ENCODE peak calls at places on chromosomes 2 and 18, in four cellular contexts. Z, X, Y and A are unnamed samples.

GRCh38 chr2:32750880-32751279 is 123.0 kb downstream of the TTC27 start:
- DNase-seq in X (no peak), Y (no peak), Z (no peak), A (no peak)

GRCh38 chr2:209141142-209141541 is 282.7 kb upstream of the MAP2 start:
- DNase-seq in Z (no peak), Y (no peak), X (no peak), A (no peak)

GRCh38 chr18:27952741-27953140 is 224.2 kb downstream of the CDH2 start:
- DNase-seq in Z (no peak), X (peak), Y (no peak), A (no peak)

GRCh38 chr2:102355526-102356380 is at the start of gene IL18R1:
- DNase-seq in Y (peak), Z (peak), X (peak), A (peak)

GRCh38 chr2:7467782-7468447 is 550.7 kb downstream of the RNF144A start:
- DNase-seq in Y (no peak), Z (no peak), X (no peak), A (no peak)

GRCh38 chr2:240602266-240603050 is 15.9 kb downstream of the CAPN10 start:
- DNase-seq in X (no peak), Z (no peak), Y (no peak), A (no peak)

GRCh38 chr2:892892-893291 is 57.8 kb upstream of the SNTG2 start:
- DNase-seq in X (no peak), Z (no peak), Y (no peak), A (no peak)

GRCh38 chr18:76875390-76876330 is 53.3 kb downstream of the ZNF236 start:
- DNase-seq in Y (no peak), Z (peak), X (peak), A (peak)

GRCh38 chr18:58733866-58734265 is 62.6 kb downstream of the MALT1 start:
- DNase-seq in Z (no peak), Y (no peak), X (no peak), A (no peak)

GRCh38 chr18:26655614-26656400 is 107.5 kb upstream of the KCTD1 start:
- DNase-seq in Y (no peak), Z (no peak), X (no peak), A (peak)

GRCh38 chr2:31379747-31380146 is 34.8 kb downstream of the XDH start:
- DNase-seq in Z (no peak), X (no peak), Y (no peak), A (no peak)

GRCh38 chr18:3171631-3172030 is 48.1 kb downstream of the MYOM1 start:
- DNase-seq in Z (no peak), X (no peak), Y (no peak), A (no peak)

GRCh38 chr2:208399201-208399600 is 7.4 kb upstream of the PTH2R start:
- DNase-seq in Y (no peak), Z (no peak), X (no peak), A (no peak)

GRCh38 chr2:159921752-159922404 is 123.9 kb upstream of the CD302 start:
- DNase-seq in Y (no peak), Z (peak), X (peak), A (peak)

GRCh38 chr2:217790195-217790594 is 212.6 kb downstream of the TNS1 start:
- DNase-seq in Y (no peak), Z (no peak), X (peak), A (no peak)

GRCh38 chr2:161273038-161273760 is 35.0 kb upstream of the PSMD14 start:
- DNase-seq in Z (peak), X (peak), Y (peak), A (peak)

GRCh38 chr2:3575534-3576324 is 669 bp downstream of the RPS7 start:
- DNase-seq in Z (peak), X (no peak), Y (no peak), A (no peak)

GRCh38 chr18:44214396-44214795 is 466.3 kb upstream of the SETBP1 start:
- DNase-seq in Z (no peak), Y (no peak), X (no peak), A (no peak)

GRCh38 chr2:227788556-227788955 is 25.1 kb upstream of the CCL20 start:
- DNase-seq in X (no peak), Y (no peak), Z (no peak), A (no peak)

GRCh38 chr2:142682528-142682927 is 194.9 kb upstream of the KYNU start:
- DNase-seq in Z (no peak), Y (no peak), X (peak), A (no peak)

GRCh38 chr2:197704434-197705142 is 581 bp upstream of the MARS2 start:
- DNase-seq in Y (peak), Z (no peak), X (no peak), A (no peak)

GRCh38 chr2:37274354-37274965 is 43.0 kb downstream of the NDUFAF7 start:
- DNase-seq in Y (no peak), X (no peak), Z (no peak), A (no peak)

GRCh38 chr2:208407667-208408066 is 1.1 kb downstream of the PTH2R start:
- DNase-seq in X (peak), Y (no peak), Z (peak), A (peak)

GRCh38 chr2:107334311-107334710 is 448.3 kb upstream of the ST6GAL2 start:
- DNase-seq in X (no peak), Z (no peak), Y (no peak), A (no peak)

GRCh38 chr2:20018576-20019152 is 6.2 kb upstream of the MATN3 start:
- DNase-seq in Z (no peak), X (no peak), Y (no peak), A (no peak)

GRCh38 chr2:20012282-20013060 is at the start of gene MATN3:
- DNase-seq in Z (peak), X (peak), Y (no peak), A (peak)

GRCh38 chr2:20013061-20013721 is 723 bp upstream of the MATN3 start:
- DNase-seq in Y (no peak), Z (no peak), X (peak), A (no peak)

GRCh38 chr2:20016346-20016745 is 3.9 kb upstream of the MATN3 start:
- DNase-seq in Y (no peak), Z (no peak), X (no peak), A (no peak)

DNA sequence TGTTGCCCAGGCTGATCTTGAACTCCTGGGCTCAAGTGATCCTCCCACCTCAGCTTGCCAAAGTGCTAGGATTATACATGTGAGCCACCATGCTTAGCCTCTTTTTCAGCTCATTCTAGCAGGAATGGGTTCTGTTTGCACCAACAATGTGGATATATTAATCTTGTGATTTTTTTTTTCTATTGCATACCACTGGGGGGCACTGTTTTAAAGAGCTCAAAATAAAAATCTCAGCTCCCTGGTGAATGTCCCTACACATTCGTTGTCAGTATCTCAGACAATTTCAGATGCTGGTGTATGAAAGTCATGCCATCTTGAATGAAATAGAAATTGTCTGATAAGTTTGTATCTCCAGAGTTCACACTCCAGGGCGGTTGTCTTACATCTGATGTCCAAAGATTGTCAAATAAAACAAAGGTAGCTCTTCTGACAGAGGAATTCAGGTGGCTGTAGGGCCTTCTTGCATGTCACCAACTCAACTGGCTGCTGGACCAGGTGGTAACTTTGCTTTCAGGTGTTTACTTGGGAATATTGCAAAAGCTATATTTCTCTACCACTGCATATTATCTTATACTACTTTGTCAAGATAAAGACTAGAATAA is 3.1 kb upstream of the MATN3 start:
- DNase-seq in Z (peak), Y (peak), X (peak), A (peak)
- TF ChIP-seq FOXK2 in Z (no peak), Y (no peak), X (no peak), A (no peak)

DNA sequence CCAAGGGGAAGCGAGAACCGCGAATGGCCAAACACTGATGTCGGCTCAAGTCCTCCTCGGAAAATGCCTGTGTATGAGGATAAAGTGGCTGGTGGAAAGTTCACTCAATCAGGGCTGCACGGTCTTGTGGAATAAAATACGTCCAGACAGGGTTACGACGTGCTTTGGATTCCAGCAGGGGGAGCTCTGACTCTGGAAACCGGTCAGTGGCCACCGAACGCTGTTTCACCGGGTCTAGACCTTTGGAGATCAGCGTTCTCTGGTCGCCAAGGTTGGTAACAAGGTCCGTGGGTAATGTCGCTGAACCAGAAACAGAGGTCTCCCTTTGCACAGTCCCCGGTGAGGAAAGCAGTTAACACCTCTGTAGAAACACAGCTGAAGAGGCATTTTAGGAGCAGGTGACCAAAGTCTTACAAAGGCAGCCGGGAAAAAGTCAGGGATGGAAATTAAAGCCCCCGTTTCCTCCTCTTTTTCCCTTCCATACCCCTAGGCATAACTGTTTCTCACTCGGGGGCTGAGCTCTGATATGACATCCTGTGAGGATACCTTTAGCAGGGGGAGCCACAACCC is 47.8 kb downstream of the CDCA7 start:
- DNase-seq in Y (peak), X (peak), Z (peak), A (peak)
- TF ChIP-seq FOXM1 in Y (no peak), X (no peak), Z (no peak), A (no peak)

DNA sequence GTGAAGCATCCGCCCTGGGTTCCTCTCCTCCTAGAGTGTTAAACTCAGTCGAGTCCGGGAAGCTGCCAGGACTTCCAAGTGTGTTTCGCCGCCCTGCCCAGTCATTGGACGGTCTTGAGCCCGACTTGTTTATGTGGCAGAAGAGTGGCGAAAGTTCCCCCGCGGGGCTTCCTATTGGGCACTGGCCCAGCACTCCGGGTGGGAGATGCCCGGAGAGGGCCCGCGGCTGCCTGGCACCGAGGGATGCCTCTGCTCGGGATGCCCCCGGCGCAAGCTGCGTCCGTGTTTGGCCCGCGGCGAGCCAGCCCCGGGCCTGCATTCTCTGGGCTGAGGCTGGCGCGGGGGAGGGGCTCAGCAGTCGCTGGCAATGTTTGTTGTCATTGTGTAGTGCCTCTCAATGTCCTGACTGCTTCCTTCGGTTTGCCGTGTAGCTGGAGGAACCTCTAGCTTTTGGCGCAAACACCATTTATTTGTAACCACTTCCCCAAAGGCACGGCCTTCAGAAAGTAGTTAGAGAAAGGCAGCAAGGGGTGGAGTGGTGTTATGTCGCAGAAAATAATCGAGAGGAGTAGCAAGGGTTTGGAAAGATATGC is 1.2 kb downstream of the CYBRD1 start:
- DNase-seq in X (peak), Z (peak), Y (no peak), A (peak)
- TF ChIP-seq SP1 in X (no peak), Z (peak), Y (no peak), A (no peak)

DNA sequence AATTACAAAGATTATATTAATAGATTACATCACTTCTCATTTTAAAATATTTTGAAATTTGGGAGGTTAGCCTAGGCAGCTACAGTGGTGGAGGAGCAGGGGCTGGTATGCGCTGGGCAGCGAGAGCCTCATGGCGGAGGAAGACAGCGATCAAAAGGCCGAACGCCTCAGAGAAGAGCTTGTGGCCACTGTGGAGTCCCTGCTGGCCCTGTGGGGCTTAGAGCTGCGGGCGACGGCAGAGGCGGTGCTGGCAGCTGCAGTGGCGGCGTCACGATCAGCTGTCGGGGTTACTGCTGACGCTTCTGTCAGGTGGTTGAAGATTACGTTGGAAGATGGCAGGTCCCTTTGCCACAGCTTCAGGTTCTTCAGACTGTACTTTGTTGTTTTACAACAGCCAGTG is 87.4 kb downstream of the ROCK2 start:
- DNase-seq in Z (no peak), Y (no peak), X (no peak), A (no peak)
- TF ChIP-seq FOXK2 in Z (no peak), Y (no peak), X (no peak), A (no peak)

GRCh38 chr2:96971926-96972444 is 14.4 kb downstream of the FAM178B start:
- DNase-seq in Z (no peak), Y (no peak), X (no peak), A (no peak)

DNA sequence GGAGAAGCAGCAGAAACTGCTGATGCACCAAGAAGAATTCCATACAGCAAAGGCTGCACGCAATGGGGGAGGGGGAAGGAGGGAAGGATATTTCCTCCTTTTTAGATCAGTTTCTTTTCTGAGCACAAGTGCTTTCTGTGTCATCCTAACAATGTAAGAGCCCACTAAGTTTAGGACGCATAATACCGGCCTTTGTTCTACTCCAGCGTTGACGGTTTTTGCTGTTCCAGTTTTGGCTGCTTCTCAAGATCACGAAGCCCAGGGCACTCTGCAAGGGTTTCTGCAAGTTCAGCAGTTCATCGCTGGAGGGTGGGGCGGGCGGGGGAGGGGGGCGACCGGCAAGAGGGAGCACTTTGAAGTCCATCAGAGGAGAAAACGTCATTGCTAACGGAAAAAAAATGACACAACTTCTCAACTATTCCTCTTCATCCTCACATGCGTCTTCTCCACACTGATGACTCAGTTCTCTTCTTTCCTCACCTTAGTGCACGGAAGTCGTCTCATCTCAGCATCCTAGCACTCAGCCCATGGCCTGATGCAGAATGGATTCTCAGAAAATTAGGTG is 8.7 kb downstream of the FAM178B start:
- DNase-seq in X (no peak), Y (no peak), Z (peak), A (no peak)
- TF ChIP-seq FOXM1 in X (no peak), Y (no peak), Z (no peak), A (no peak)

DNA sequence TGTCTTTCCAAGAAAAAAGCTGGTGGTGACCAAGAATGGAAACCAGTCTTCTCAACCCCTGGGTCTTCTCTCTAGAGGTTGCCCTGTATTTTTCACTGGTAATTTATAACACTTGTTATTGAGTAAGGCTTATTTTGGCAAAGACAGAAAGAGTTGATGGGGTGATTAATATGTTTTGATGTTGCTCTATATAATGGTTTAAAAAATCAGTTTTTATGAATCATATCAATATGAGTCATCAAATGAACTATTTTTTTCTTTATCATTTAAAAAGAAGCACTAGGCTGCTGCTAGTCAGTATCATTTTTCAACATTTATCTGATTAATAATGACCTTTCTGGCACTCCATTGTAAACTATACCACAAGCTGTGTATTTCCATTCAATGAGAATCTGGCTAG is 1142.2 kb downstream of the LRP1B start:
- DNase-seq in Y (no peak), X (no peak), Z (no peak), A (no peak)
- TF ChIP-seq SP1 in Y (no peak), X (no peak), Z (no peak), A (no peak)

GRCh38 chr2:85619617-85620016 is 3.6 kb downstream of the USP39 start:
- DNase-seq in Y (no peak), Z (no peak), X (no peak), A (no peak)
- TF ChIP-seq FOXK2 in Y (no peak), Z (no peak), X (no peak), A (no peak)

GRCh38 chr2:239297142-239298125 is 103.4 kb downstream of the HDAC4 start:
- DNase-seq in Y (no peak), X (peak), Z (no peak), A (no peak)
- TF ChIP-seq FOXM1 in Y (no peak), X (no peak), Z (no peak), A (no peak)